ENCODE peak calls at places on chromosome 6, in four cellular contexts. O, E, Y and T are unnamed samples.

GRCh38 chr6:73985891-73986290 is 289.9 kb downstream of the CD109 start:
- DNase-seq in E (peak), Y (no peak), O (peak), T (no peak)

GRCh38 chr6:42012501-42013133 is 37.7 kb upstream of the TAF8 start:
- DNase-seq in O (peak), Y (no peak), E (peak), T (no peak)

GRCh38 chr6:44298055-44298803 is 14.9 kb downstream of the AARS2 start:
- DNase-seq in E (no peak), Y (no peak), O (no peak), T (no peak)

GRCh38 chr6:40763001-40763400 is 175.8 kb upstream of the LRFN2 start:
- DNase-seq in E (no peak), O (no peak), Y (no peak), T (no peak)

GRCh38 chr6:38391206-38391908 is 248.4 kb downstream of the BTBD9 start:
- DNase-seq in E (no peak), Y (no peak), O (peak), T (no peak)

GRCh38 chr6:75852721-75853120 is 103.7 kb downstream of the MYO6 start:
- DNase-seq in Y (no peak), O (peak), E (no peak), T (no peak)

GRCh38 chr6:43020847-43021246 is 576 bp upstream of the RRP36 start:
- DNase-seq in O (no peak), E (no peak), Y (no peak), T (no peak)

GRCh38 chr6:51926125-51926524 is 161.3 kb downstream of the PKHD1 start:
- DNase-seq in O (no peak), Y (no peak), E (no peak), T (no peak)

GRCh38 chr6:47083586-47084047 is 41.5 kb upstream of the ADGRF1 start:
- DNase-seq in Y (peak), O (peak), E (no peak), T (no peak)

GRCh38 chr6:90533615-90534336 is 53.1 kb downstream of the MAP3K7 start:
- DNase-seq in Y (no peak), E (no peak), O (no peak), T (no peak)

GRCh38 chr6:161139766-161140553 is 133.9 kb downstream of the AGPAT4 start:
- DNase-seq in E (no peak), Y (no peak), O (peak), T (no peak)

GRCh38 chr6:31332637-31333602 is 24.1 kb downstream of the HLA-B start:
- DNase-seq in Y (no peak), O (no peak), E (no peak), T (no peak)

GRCh38 chr6:99614430-99615161 is 8.0 kb downstream of the PRDM13 start:
- DNase-seq in E (no peak), Y (peak), O (no peak), T (no peak)

GRCh38 chr6:53961679-53962370 is 149.4 kb upstream of the MLIP start:
- DNase-seq in O (peak), E (no peak), Y (no peak), T (no peak)

GRCh38 chr6:48568856-48569255 is 457.9 kb upstream of the PTCHD4 start:
- DNase-seq in Y (no peak), E (no peak), O (peak), T (no peak)

GRCh38 chr6:5401845-5402738 is 140.8 kb downstream of the FARS2 start:
- DNase-seq in Y (no peak), E (no peak), O (peak), T (no peak)

GRCh38 chr6:138455746-138456392 is 43.4 kb downstream of the NHSL1 start:
- DNase-seq in O (peak), E (no peak), Y (peak), T (no peak)

GRCh38 chr6:150006961-150007464 is 18.3 kb downstream of the RAET1L start:
- DNase-seq in E (no peak), Y (peak), O (peak), T (no peak)

GRCh38 chr6:99613398-99613704 is 6.7 kb downstream of the PRDM13 start:
- DNase-seq in Y (no peak), O (peak), E (no peak), T (no peak)

GRCh38 chr6:42766163-42766670 is 15.6 kb upstream of the BICRAL start:
- DNase-seq in E (no peak), Y (no peak), O (peak), T (no peak)

GRCh38 chr6:37524025-37524647 is 24.4 kb upstream of the CCDC167 start:
- DNase-seq in Y (no peak), E (no peak), O (peak), T (no peak)

GRCh38 chr6:108656834-108657233 is 96.1 kb downstream of the FOXO3 start:
- DNase-seq in Y (no peak), E (no peak), O (no peak), T (no peak)

GRCh38 chr6:159978291-159979135 is 9.6 kb downstream of the IGF2R start:
- DNase-seq in Y (no peak), O (no peak), E (no peak), T (no peak)

GRCh38 chr6:130742282-130742681 is 84.9 kb upstream of the SMLR1 start:
- DNase-seq in E (peak), Y (no peak), O (peak), T (no peak)

GRCh38 chr6:112639436-112639835 is 292.3 kb downstream of the RFPL4B start:
- DNase-seq in E (peak), Y (no peak), O (peak), T (no peak)

GRCh38 chr6:132812756-132813172 is 1.6 kb upstream of the RPS12 start:
- DNase-seq in Y (no peak), O (peak), E (no peak), T (no peak)

GRCh38 chr6:104884867-104885517 is 25.3 kb upstream of the HACE1 start:
- DNase-seq in Y (peak), O (no peak), E (no peak), T (no peak)

GRCh38 chr6:72738091-72738490 is 116.2 kb downstream of the KCNQ5 start:
- DNase-seq in O (no peak), E (no peak), Y (no peak), T (no peak)